ENCODE peak calls at places on chromosomes 1 and 21, in eight cellular contexts. L is stimulated activated naive CD8-positive, alpha-beta T cell treated with anti-CD3 and anti-CD28 coated beads, Interleukin-15, amount 100 ng/mL, for 72 hours; Z is Kasumi-1; E is DMS153; M is activated T-helper 1 cell treated with Interleukin-2 at 50 U/mL for 16 hours; X is prostate gland; T is posterior cingulate gyrus; R is hippocampal formation. B is an unnamed sample.

GRCh38 chr1:43450251-43451070 is 3.3 kb downstream of the HYI start:
- DNase-seq in L (no peak), Z (no peak), E (no peak), M (no peak), X (no peak), T (no peak), R (no peak), B (no peak)

GRCh38 chr1:156656779-156657160 is 14.9 kb downstream of the BCAN start:
- DNase-seq in L (no peak), Z (no peak), E (no peak), M (no peak), X (no peak), T (no peak), R (no peak), B (no peak)

GRCh38 chr1:116002781-116003455 is 26.6 kb downstream of the SLC22A15 start:
- DNase-seq in L (no peak), Z (no peak), E (no peak), M (no peak), X (no peak), T (no peak), R (peak; percentile 89), B (no peak)

GRCh38 chr1:171221665-171222591 is 26.4 kb upstream of the FMO1 start:
- DNase-seq in L (no peak), Z (no peak), E (no peak), M (no peak), X (no peak), T (no peak), R (no peak), B (no peak)

GRCh38 chr1:11898831-11899467 is 27.3 kb downstream of the KIAA2013 start:
- DNase-seq in L (no peak), Z (no peak), E (no peak), M (no peak), X (no peak), T (no peak), R (no peak), B (no peak)

GRCh38 chr1:112713466-112714312 is 1.4 kb downstream of the PPM1J start:
- DNase-seq in L (no peak), Z (peak; percentile 69), E (no peak), M (no peak), X (no peak), T (no peak), R (no peak), B (peak; percentile 71)

GRCh38 chr1:22021061-22021460 is 19.6 kb downstream of the CELA3A start:
- DNase-seq in L (no peak), Z (no peak), E (no peak), M (no peak), X (no peak), T (no peak), R (no peak), B (no peak)

GRCh38 chr1:213123532-213123931 is 72.5 kb downstream of the RPS6KC1 start:
- DNase-seq in L (no peak), Z (no peak), E (no peak), M (no peak), X (no peak), T (no peak), R (no peak), B (no peak)

GRCh38 chr1:33337994-33338494 is 17.1 kb upstream of the A3GALT2 start:
- DNase-seq in L (no peak), Z (no peak), E (no peak), M (no peak), X (no peak), T (no peak), R (no peak), B (no peak)

GRCh38 chr1:72278461-72278860 is 3.9 kb downstream of the NEGR1 start:
- DNase-seq in L (no peak), Z (peak; percentile 59), E (no peak), M (no peak), X (no peak), T (no peak), R (no peak), B (no peak)

GRCh38 chr21:43654806-43655489 is 4.3 kb downstream of the HSF2BP start:
- DNase-seq in L (no peak), Z (no peak), E (no peak), M (no peak), X (no peak), T (no peak), R (no peak), B (no peak)

GRCh38 chr21:39353295-39353694 is 4.4 kb upstream of the HMGN1 start:
- DNase-seq in L (no peak), Z (no peak), E (no peak), M (no peak), X (no peak), T (no peak), R (no peak), B (no peak)

GRCh38 chr1:95370671-95370992 is 136.6 kb downstream of the RWDD3 start:
- DNase-seq in L (no peak), Z (no peak), E (peak; percentile 5), M (no peak), X (no peak), T (no peak), R (no peak), B (no peak)

GRCh38 chr1:21305155-21305899 is 15.1 kb upstream of the ECE1 start:
- DNase-seq in L (no peak), Z (no peak), E (no peak), M (no peak), X (no peak), T (no peak), R (no peak), B (no peak)

GRCh38 chr1:247538561-247538960 is 2.3 kb upstream of the OR2C3 start:
- DNase-seq in L (no peak), Z (no peak), E (no peak), M (no peak), X (no peak), T (no peak), R (no peak), B (no peak)

GRCh38 chr1:89907669-89908293 is 86.9 kb downstream of the LRRC8D start:
- DNase-seq in L (no peak), Z (no peak), E (no peak), M (no peak), X (no peak), T (no peak), R (no peak), B (no peak)

GRCh38 chr1:116359060-116359830 is 13.8 kb upstream of the ATP1A1 start:
- DNase-seq in L (no peak), Z (no peak), E (no peak), M (no peak), X (no peak), T (no peak), R (no peak), B (no peak)

GRCh38 chr1:1120866-1121563 is 5.1 kb upstream of the C1orf159 start:
- DNase-seq in L (no peak), Z (no peak), E (no peak), M (no peak), X (no peak), T (no peak), R (no peak), B (peak; percentile 59)

GRCh38 chr1:50858761-50859160 is 101.3 kb downstream of the FAF1 start:
- DNase-seq in L (no peak), Z (no peak), E (no peak), M (no peak), X (no peak), T (no peak), R (no peak), B (no peak)

GRCh38 chr1:110335265-110335664 is 3.9 kb upstream of the RBM15 start:
- DNase-seq in L (no peak), Z (no peak), E (no peak), M (no peak), X (no peak), T (no peak), R (no peak), B (no peak)

GRCh38 chr1:245609354-245609753 is 454.6 kb downstream of the KIF26B start:
- DNase-seq in L (no peak), Z (no peak), E (no peak), M (no peak), X (no peak), T (no peak), R (no peak), B (no peak)

GRCh38 chr1:179818743-179819173 is 58.8 kb downstream of the TOR1AIP2 start:
- DNase-seq in L (no peak), Z (no peak), E (no peak), M (no peak), X (no peak), T (peak; percentile 22), R (no peak), B (peak; percentile 46)

GRCh38 chr21:26409735-26410134 is 163.4 kb downstream of the CYYR1 start:
- DNase-seq in L (no peak), Z (no peak), E (no peak), M (no peak), X (no peak), T (no peak), R (no peak), B (no peak)

GRCh38 chr1:115767403-115767802 is 1.1 kb downstream of the CASQ2 start:
- DNase-seq in L (no peak), Z (no peak), E (no peak), M (no peak), X (no peak), T (no peak), R (no peak), B (no peak)

GRCh38 chr1:155174334-155175280 is 958 bp downstream of the TRIM46 start:
- DNase-seq in L (peak; percentile 57), Z (no peak), E (no peak), M (peak; percentile 36), X (no peak), T (peak; percentile 58), R (no peak), B (peak; percentile 71)

GRCh38 chr1:239011382-239011781 is 375.0 kb upstream of the CHRM3 start:
- DNase-seq in L (no peak), Z (no peak), E (no peak), M (no peak), X (no peak), T (no peak), R (no peak), B (no peak)

GRCh38 chr1:67748630-67749029 is 63.6 kb downstream of the GADD45A start:
- DNase-seq in L (no peak), Z (no peak), E (no peak), M (no peak), X (no peak), T (no peak), R (no peak), B (no peak)

GRCh38 chr21:42461185-42461520 is 34.9 kb downstream of the RSPH1 start:
- DNase-seq in L (no peak), Z (no peak), E (peak; percentile 70), M (no peak), X (no peak), T (no peak), R (no peak), B (no peak)

GRCh38 chr1:52368383-52369172 is 2.6 kb upstream of the CC2D1B start:
- DNase-seq in L (peak; percentile 71), Z (peak; percentile 55), E (peak; percentile 50), M (peak; percentile 47), X (peak; percentile 60), T (peak; percentile 50), R (peak; percentile 27), B (no peak)

GRCh38 chr1:15352122-15352957 is 57.3 kb upstream of the EFHD2 start:
- DNase-seq in L (peak; percentile 65), Z (peak; percentile 41), E (peak; percentile 96), M (peak; percentile 4), X (peak; percentile 67), T (no peak), R (no peak), B (no peak)

GRCh38 chr21:33039542-33039941 is 13.8 kb downstream of the OLIG2 start:
- DNase-seq in L (no peak), Z (no peak), E (no peak), M (no peak), X (no peak), T (peak; percentile 75), R (peak; percentile 88), B (no peak)

GRCh38 chr1:68347415-68347814 is 102.3 kb downstream of the RPE65 start:
- DNase-seq in L (no peak), Z (peak; percentile 85), E (no peak), M (no peak), X (no peak), T (no peak), R (no peak), B (no peak)

GRCh38 chr1:238895911-238896310 is 490.5 kb upstream of the CHRM3 start:
- DNase-seq in L (no peak), Z (no peak), E (no peak), M (no peak), X (no peak), T (no peak), R (no peak), B (no peak)

GRCh38 chr1:177490240-177490639 is 319.5 kb downstream of the BRINP2 start:
- DNase-seq in L (no peak), Z (no peak), E (no peak), M (no peak), X (no peak), T (no peak), R (no peak), B (no peak)

B was measured in chondrocyte.